ENCODE peak calls at places on chromosomes 5 and 9, in eight cellular contexts. L, G, Q, J, V, N, O and R are unnamed samples.

GRCh38 chr5:134175874-134176522 is 752 bp downstream of the SKP1 start:
- DNase-seq in N (no peak), L (no peak), Q (peak), J (peak), V (no peak), O (peak), G (peak), R (no peak)

GRCh38 chr9:100437860-100438805 is 11.2 kb downstream of the MSANTD3 start:
- DNase-seq in O (peak), N (no peak), Q (peak), V (peak), L (no peak), G (peak), J (peak), R (peak)

GRCh38 chr9:116450378-116451139 is 236.5 kb upstream of the TRIM32 start:
- DNase-seq in N (no peak), G (peak), O (peak), J (peak), V (no peak), Q (no peak), L (no peak), R (no peak)

GRCh38 chr5:116360008-116360853 is 214.4 kb downstream of the SEMA6A start:
- DNase-seq in Q (peak), O (peak), V (no peak), J (no peak), N (no peak), G (peak), L (peak), R (no peak)

GRCh38 chr9:133369923-133370322 is 5.9 kb downstream of the SURF4 start:
- DNase-seq in O (no peak), Q (no peak), N (no peak), J (no peak), G (no peak), V (no peak), L (no peak), R (no peak)

GRCh38 chr5:33321026-33321425 is 119.7 kb upstream of the TARS1 start:
- DNase-seq in L (peak), G (peak), J (peak), Q (no peak), N (peak), O (peak), V (peak), R (no peak)

GRCh38 chr9:116899337-116900006 is 212.4 kb downstream of the TRIM32 start:
- DNase-seq in G (peak), Q (no peak), O (no peak), V (no peak), N (no peak), J (peak), L (no peak), R (no peak)

GRCh38 chr9:126146254-126147145 is 180.1 kb upstream of the MVB12B start:
- DNase-seq in Q (peak), L (no peak), V (peak), J (peak), G (no peak), O (no peak), N (peak), R (peak)

GRCh38 chr9:30774326-30774725 is 1610.1 kb upstream of the ACO1 start:
- DNase-seq in N (no peak), Q (no peak), J (no peak), G (no peak), O (no peak), L (no peak), V (no peak), R (peak)

GRCh38 chr9:26950521-26950920 is 3.5 kb upstream of the PLAA start:
- DNase-seq in Q (no peak), N (no peak), O (no peak), J (no peak), V (no peak), G (no peak), L (no peak), R (no peak)

GRCh38 chr9:129596541-129597328 is 24.2 kb downstream of the C9orf50 start:
- DNase-seq in O (peak), J (peak), V (no peak), G (peak), L (no peak), N (no peak), Q (no peak), R (peak)

GRCh38 chr5:160451281-160451680 is 29.6 kb downstream of the PTTG1 start:
- DNase-seq in N (no peak), G (no peak), O (no peak), Q (no peak), J (no peak), L (no peak), V (no peak), R (no peak)

GRCh38 chr9:133842721-133843227 is 104.6 kb upstream of the SARDH start:
- DNase-seq in G (no peak), L (no peak), V (no peak), Q (no peak), O (no peak), N (no peak), J (no peak), R (no peak)

GRCh38 chr5:5492087-5492933 is 69.8 kb downstream of the ICE1 start:
- DNase-seq in L (no peak), O (peak), J (peak), V (no peak), N (no peak), G (peak), Q (peak), R (no peak)

GRCh38 chr5:66821626-66822429 is 225.6 kb downstream of the MAST4 start:
- DNase-seq in O (no peak), G (no peak), Q (no peak), L (no peak), N (no peak), V (no peak), J (no peak), R (no peak)